ENCODE peak calls at places on chromosomes 12 and 14, in four cellular contexts. One of them, this sample, is unnamed.

GRCh38 chr14:94622653-94623421 is 10.6 kb downstream of the SERPINA3 start:
- DNase-seq in K562: no peak
- DNase-seq in HepG2: no peak
- DNase-seq in GM12878: no peak
- DNase-seq in this sample: no peak

GRCh38 chr14:74502236-74503019 is 8.9 kb downstream of the ISCA2 start:
- DNase-seq in HepG2: peak
- DNase-seq in GM12878: no peak
- DNase-seq in K562: peak
- DNase-seq in this sample: peak

GRCh38 chr12:127046467-127046866 is 1220.5 kb upstream of the TMEM132C start:
- DNase-seq in GM12878: no peak
- DNase-seq in K562: no peak
- DNase-seq in HepG2: no peak
- DNase-seq in this sample: no peak

GRCh38 chr14:44149597-44149996 is 357.5 kb downstream of the FSCB start:
- DNase-seq in GM12878: no peak
- DNase-seq in HepG2: peak
- DNase-seq in K562: no peak
- DNase-seq in this sample: peak

GRCh38 chr12:52080403-52081201 is 1.1 kb downstream of the SMIM41 start:
- DNase-seq in GM12878: no peak
- DNase-seq in HepG2: no peak
- DNase-seq in K562: no peak
- DNase-seq in this sample: no peak

GRCh38 chr12:50187084-50187900 is 20.1 kb upstream of the CERS5 start:
- DNase-seq in K562: no peak
- DNase-seq in HepG2: no peak
- DNase-seq in GM12878: peak
- DNase-seq in this sample: no peak

GRCh38 chr12:46771268-46771837 is 54.4 kb downstream of the SLC38A4 start:
- DNase-seq in GM12878: no peak
- DNase-seq in HepG2: no peak
- DNase-seq in K562: no peak
- DNase-seq in this sample: no peak

GRCh38 chr14:105039458-105040205 is 18.7 kb upstream of the CDCA4 start:
- DNase-seq in K562: no peak
- DNase-seq in GM12878: no peak
- DNase-seq in HepG2: peak
- DNase-seq in this sample: no peak

GRCh38 chr12:64780220-64780530 is 21.0 kb upstream of the GNS start:
- DNase-seq in HepG2: no peak
- DNase-seq in K562: no peak
- DNase-seq in GM12878: no peak
- DNase-seq in this sample: no peak

GRCh38 chr14:88831285-88831684 is 6.8 kb downstream of the TTC8 start:
- DNase-seq in HepG2: no peak
- DNase-seq in K562: no peak
- DNase-seq in GM12878: no peak
- DNase-seq in this sample: no peak

GRCh38 chr14:104141621-104142091 is 3.3 kb downstream of the KIF26A start:
- DNase-seq in GM12878: no peak
- DNase-seq in K562: no peak
- DNase-seq in HepG2: no peak
- DNase-seq in this sample: peak

GRCh38 chr12:56119361-56119796 is 1.3 kb downstream of the ZC3H10 start:
- DNase-seq in K562: peak
- DNase-seq in GM12878: no peak
- DNase-seq in HepG2: peak
- DNase-seq in this sample: peak

GRCh38 chr12:51472984-51473383 is 48.4 kb downstream of the SLC4A8 start:
- DNase-seq in GM12878: no peak
- DNase-seq in K562: no peak
- DNase-seq in HepG2: no peak
- DNase-seq in this sample: no peak

GRCh38 chr12:131027876-131028586 is 74.3 kb downstream of the ADGRD1 start:
- DNase-seq in GM12878: no peak
- DNase-seq in K562: no peak
- DNase-seq in HepG2: no peak
- DNase-seq in this sample: no peak

GRCh38 chr12:713281-713875 is 39.0 kb upstream of the WNK1 start:
- DNase-seq in K562: no peak
- DNase-seq in GM12878: no peak
- DNase-seq in HepG2: no peak
- DNase-seq in this sample: no peak

GRCh38 chr14:32252030-32252670 is 49.1 kb upstream of the RNU6-8 start:
- DNase-seq in GM12878: peak
- DNase-seq in K562: peak
- DNase-seq in HepG2: peak
- DNase-seq in this sample: peak

GRCh38 chr14:95664546-95664945 is 21.7 kb upstream of the TCL1B start:
- DNase-seq in HepG2: no peak
- DNase-seq in GM12878: no peak
- DNase-seq in K562: no peak
- DNase-seq in this sample: no peak

GRCh38 chr14:71242237-71242748 is 335.0 kb downstream of the PCNX1 start:
- DNase-seq in GM12878: no peak
- DNase-seq in HepG2: no peak
- DNase-seq in K562: no peak
- DNase-seq in this sample: no peak

GRCh38 chr14:34223302-34224150 is 238.5 kb downstream of the SPTSSA start:
- DNase-seq in HepG2: no peak
- DNase-seq in GM12878: no peak
- DNase-seq in K562: no peak
- DNase-seq in this sample: no peak

GRCh38 chr12:57215668-57216013 is 953 bp upstream of the NXPH4 start:
- DNase-seq in HepG2: no peak
- DNase-seq in K562: no peak
- DNase-seq in GM12878: no peak
- DNase-seq in this sample: no peak

GRCh38 chr12:83817730-83818129 is 1094.9 kb downstream of the SLC6A15 start:
- DNase-seq in HepG2: no peak
- DNase-seq in K562: no peak
- DNase-seq in GM12878: no peak
- DNase-seq in this sample: no peak

GRCh38 chr14:100840751-100841444 is 15.0 kb downstream of the MEG3 start:
- DNase-seq in K562: no peak
- DNase-seq in GM12878: no peak
- DNase-seq in HepG2: no peak
- DNase-seq in this sample: no peak

GRCh38 chr14:100844082-100844408 is 18.1 kb downstream of the MEG3 start:
- DNase-seq in HepG2: no peak
- DNase-seq in K562: no peak
- DNase-seq in GM12878: no peak
- DNase-seq in this sample: no peak

GRCh38 chr14:100841445-100842403 is 15.8 kb downstream of the MEG3 start:
- DNase-seq in GM12878: no peak
- DNase-seq in HepG2: no peak
- DNase-seq in K562: no peak
- DNase-seq in this sample: no peak

GRCh38 chr14:100844846-100845245 is 18.9 kb downstream of the MEG3 start:
- DNase-seq in HepG2: no peak
- DNase-seq in K562: no peak
- DNase-seq in GM12878: no peak
- DNase-seq in this sample: no peak

DNA sequence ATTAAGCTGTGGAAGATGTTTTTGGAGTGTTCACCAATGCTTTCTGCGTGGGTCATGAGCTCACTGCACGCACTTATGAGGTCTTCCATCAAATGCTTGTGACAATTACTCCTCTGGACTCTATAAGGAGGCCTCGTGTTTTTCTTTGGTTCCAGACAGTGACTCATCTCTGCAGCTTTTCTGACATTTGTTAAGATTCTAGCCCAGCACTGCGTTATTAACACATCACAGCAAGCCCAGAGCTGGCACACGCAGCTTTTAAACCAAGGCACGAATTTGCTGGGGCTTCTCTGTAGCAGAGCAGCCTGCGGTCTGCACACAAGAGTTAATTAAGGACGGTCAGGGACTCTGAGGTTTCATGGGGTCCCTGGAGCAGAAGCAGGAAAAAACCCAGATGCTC is 16.9 kb downstream of the MEG3 start:
- DNase-seq in GM12878: no peak
- DNase-seq in K562: no peak
- DNase-seq in HepG2: no peak
- DNase-seq in this sample: no peak
- TF ChIP-seq MAX in GM12878: no peak
- TF ChIP-seq MAX in K562: no peak
- TF ChIP-seq MAX in HepG2: no peak
- TF ChIP-seq MAX in this sample: no peak

DNA sequence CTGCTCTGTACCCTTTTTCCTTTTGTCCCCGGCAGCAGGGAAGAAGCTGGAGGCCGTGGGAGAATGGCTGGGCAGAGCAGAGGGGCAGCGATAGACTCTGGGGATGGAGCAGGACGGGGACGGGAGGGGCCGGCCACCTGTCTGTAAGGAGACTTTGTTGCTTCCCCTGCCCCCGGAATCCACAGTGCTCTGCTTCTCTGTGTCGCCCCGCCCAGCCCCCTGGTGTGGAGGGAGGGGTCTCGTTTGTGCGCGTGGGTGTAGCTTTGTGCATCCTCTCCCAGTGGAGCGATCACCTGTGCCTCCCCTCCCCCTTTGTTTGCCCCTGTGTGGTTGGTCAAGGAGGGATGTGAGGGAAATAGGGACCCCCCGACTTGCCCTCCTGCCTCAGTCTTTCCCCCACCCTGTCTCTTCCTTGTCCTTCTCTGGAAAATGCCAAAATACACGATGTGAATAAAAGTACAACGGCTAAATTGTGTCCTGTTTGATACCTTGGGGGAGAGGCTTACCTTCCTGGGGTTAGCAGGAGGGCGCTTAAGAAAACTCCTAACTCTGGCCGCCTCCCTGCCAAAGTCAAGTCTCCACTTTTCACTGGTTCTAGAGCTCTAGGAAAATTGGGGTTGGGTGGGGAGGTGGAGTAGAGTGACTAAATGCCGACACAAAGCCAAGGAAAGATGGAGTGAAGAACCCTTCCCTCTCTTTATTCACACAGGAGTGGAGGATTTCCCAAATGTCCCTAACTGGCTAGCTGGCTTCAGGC is 990 bp upstream of the TPI1 start:
- DNase-seq in GM12878: no peak
- DNase-seq in K562: peak
- DNase-seq in HepG2: no peak
- DNase-seq in this sample: peak
- TF ChIP-seq CBFB in GM12878: no peak
- TF ChIP-seq CBFB in K562: no peak
- TF ChIP-seq CBFB in HepG2: no peak
- TF ChIP-seq CBFB in this sample: no peak

DNA sequence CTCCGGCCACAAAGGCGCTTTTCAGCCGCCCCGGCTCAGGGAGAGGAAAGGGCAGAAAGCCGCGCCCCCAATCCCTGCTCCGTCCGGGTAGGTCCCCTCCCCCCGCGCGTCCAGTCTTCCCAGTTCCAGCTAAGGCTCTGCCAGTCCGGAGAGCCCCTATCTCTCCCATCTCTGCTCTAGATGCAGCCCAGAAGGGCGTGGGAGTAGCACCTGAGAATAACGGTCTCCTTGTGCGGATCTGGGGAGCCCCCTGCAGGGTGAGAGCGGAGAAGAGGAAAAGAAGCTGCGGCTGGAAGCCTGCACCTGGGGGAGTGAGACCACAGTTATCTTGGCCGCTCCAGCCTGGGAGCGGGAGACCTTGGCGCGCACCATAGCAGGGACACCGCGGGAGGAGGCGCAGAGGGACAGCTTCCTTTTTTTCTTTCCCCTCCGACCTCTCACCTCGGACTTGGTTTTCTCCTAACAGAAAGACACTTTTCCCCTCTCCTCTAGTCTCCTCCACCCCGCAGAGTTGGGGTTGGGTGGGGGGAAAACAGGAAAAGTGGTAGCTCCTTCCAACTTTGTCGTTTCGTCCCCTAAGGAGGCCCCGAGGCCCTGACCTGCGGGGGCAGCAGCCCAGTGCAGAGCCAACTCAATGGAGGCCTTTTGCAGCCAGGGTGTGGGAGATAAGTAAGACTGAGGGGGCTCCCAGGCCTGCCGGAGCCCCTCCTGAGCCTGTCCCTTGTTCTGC is 2.4 kb downstream of the DHH start:
- DNase-seq in HepG2: peak
- DNase-seq in GM12878: no peak
- DNase-seq in K562: peak
- DNase-seq in this sample: peak
- TF ChIP-seq MAX in HepG2: peak
- TF ChIP-seq MAX in GM12878: no peak
- TF ChIP-seq MAX in K562: peak
- TF ChIP-seq MAX in this sample: no peak

GRCh38 chr14:28690029-28690683 is 76.4 kb upstream of the FOXG1 start:
- DNase-seq in HepG2: no peak
- DNase-seq in GM12878: no peak
- DNase-seq in K562: no peak
- DNase-seq in this sample: no peak
- TF ChIP-seq CBFB in HepG2: no peak
- TF ChIP-seq CBFB in GM12878: no peak
- TF ChIP-seq CBFB in K562: no peak
- TF ChIP-seq CBFB in this sample: no peak

GRCh38 chr12:62166525-62166924 is 93.7 kb upstream of the USP15 start:
- DNase-seq in GM12878: no peak
- DNase-seq in HepG2: no peak
- DNase-seq in K562: no peak
- DNase-seq in this sample: no peak
- TF ChIP-seq MAX in GM12878: no peak
- TF ChIP-seq MAX in HepG2: no peak
- TF ChIP-seq MAX in K562: no peak
- TF ChIP-seq MAX in this sample: no peak

DNA sequence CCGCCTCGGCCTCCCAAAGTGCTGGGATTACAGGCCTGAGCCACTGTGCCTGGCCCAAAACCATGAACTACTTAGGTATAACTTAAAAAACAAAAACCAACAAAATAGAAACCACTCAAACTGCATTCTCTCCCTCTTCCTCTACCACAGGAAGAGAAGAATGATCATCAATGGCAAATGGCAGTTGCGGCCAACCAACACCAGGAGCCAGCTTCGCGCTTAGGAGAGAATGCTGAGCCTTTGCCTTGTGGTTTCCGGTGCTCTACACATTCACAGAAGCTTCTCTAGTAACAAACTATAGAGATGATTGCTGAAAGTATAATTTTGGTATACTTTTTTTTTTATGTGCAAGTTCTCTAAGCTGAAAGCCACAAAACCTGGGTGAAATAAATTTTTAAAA is 17.1 kb downstream of the CATSPERB start:
- DNase-seq in K562: no peak
- DNase-seq in HepG2: no peak
- DNase-seq in GM12878: no peak
- DNase-seq in this sample: peak
- TF ChIP-seq CBFB in K562: no peak
- TF ChIP-seq CBFB in HepG2: no peak
- TF ChIP-seq CBFB in GM12878: no peak
- TF ChIP-seq CBFB in this sample: no peak

This sample was measured in WTC11.